ENCODE peak calls at places on chromosomes 3 and 15, in nine cellular contexts. I is GM20000; M is uterus; S is activated CD8-positive, alpha-beta T cell treated with anti-CD3 and anti-CD28 coated beads for 36 hours; J is HFF-Myc; D is HCT116; P is fibroblast of mammary gland; F is Caco-2; H is heart right ventricle. B is an unnamed sample.
A peak's percentile ranks its signal among the peaks of the same experiment; 100 is the strongest.

GRCh38 chr3:132256984-132257383 is 60.2 kb upstream of the ACP3 start:
- DNase-seq in H (peak; percentile 18), J (peak; percentile 26), D (peak; percentile 38), S (no peak), P (peak; percentile 75), M (no peak), I (no peak), F (peak; percentile 55), B (no peak)

GRCh38 chr3:193782280-193782654 is 189.3 kb downstream of the OPA1 start:
- DNase-seq in P (no peak), I (no peak), M (no peak), H (no peak), J (no peak), F (peak; percentile 96), D (peak; percentile 80), S (no peak), B (no peak)

GRCh38 chr3:187673012-187673411 is 2.8 kb upstream of the SST start:
- DNase-seq in S (no peak), H (no peak), P (no peak), J (no peak), D (no peak), M (no peak), F (no peak), I (no peak), B (no peak)

GRCh38 chr3:158097571-158098553 is 8.4 kb downstream of the SHOX2 start:
- DNase-seq in S (peak; percentile 82), D (no peak), H (no peak), M (no peak), P (no peak), F (peak; percentile 88), I (peak; percentile 95), J (no peak), B (no peak)

GRCh38 chr3:101070260-101071121 is 77.3 kb upstream of the ABI3BP start:
- DNase-seq in I (peak; percentile 42), P (peak; percentile 37), D (peak; percentile 57), J (no peak), M (no peak), S (peak; percentile 80), F (peak; percentile 81), H (peak; percentile 17), B (no peak)

GRCh38 chr15:48500595-48500994 is 144.9 kb downstream of the FBN1 start:
- DNase-seq in H (no peak), S (no peak), M (no peak), F (no peak), J (no peak), I (no peak), D (no peak), P (no peak), B (no peak)

GRCh38 chr15:55993804-55994539 is 560 bp upstream of the NEDD4 start:
- DNase-seq in S (no peak), P (peak; percentile 60), H (no peak), D (peak; percentile 21), F (peak; percentile 50), I (no peak), M (no peak), J (no peak), B (peak; percentile 19)

GRCh38 chr3:71511037-71511436 is 72.5 kb downstream of the FOXP1 start:
- DNase-seq in F (no peak), J (no peak), M (no peak), H (no peak), P (peak; percentile 47), D (no peak), I (no peak), S (no peak), B (no peak)

GRCh38 chr15:85707519-85708338 is 87.0 kb downstream of the KLHL25 start:
- DNase-seq in I (no peak), D (no peak), F (peak; percentile 71), J (no peak), P (peak; percentile 44), H (peak; percentile 60), S (peak; percentile 56), M (no peak), B (no peak)

GRCh38 chr3:88912294-88913014 is 195.0 kb upstream of the EPHA3 start:
- DNase-seq in I (no peak), D (no peak), P (no peak), F (no peak), S (no peak), M (no peak), J (no peak), H (no peak), B (no peak)

GRCh38 chr15:90530250-90531051 is 728 bp downstream of the CRTC3 start:
- DNase-seq in D (no peak), S (peak; percentile 63), J (no peak), H (peak; percentile 41), I (peak; percentile 81), P (peak; percentile 21), M (peak; percentile 42), F (peak; percentile 49), B (peak; percentile 51)

GRCh38 chr3:11820540-11821041 is 26.1 kb downstream of the TAMM41 start:
- DNase-seq in I (peak; percentile 22), P (peak; percentile 56), H (no peak), M (no peak), F (no peak), D (no peak), S (peak; percentile 45), J (peak; percentile 72), B (no peak)

GRCh38 chr15:88932875-88933330 is 19.7 kb upstream of the MFGE8 start:
- DNase-seq in S (no peak), I (no peak), P (peak; percentile 60), H (peak; percentile 26), F (no peak), J (no peak), D (no peak), M (peak; percentile 29), B (no peak)

GRCh38 chr3:30605005-30605404 is 1.4 kb upstream of the TGFBR2 start:
- DNase-seq in H (no peak), S (no peak), P (no peak), F (no peak), M (no peak), D (no peak), J (no peak), I (no peak), B (no peak)

GRCh38 chr15:74798388-74799254 is 14.0 kb upstream of the LMAN1L start:
- DNase-seq in S (peak; percentile 33), J (no peak), D (no peak), M (no peak), F (peak; percentile 28), I (peak; percentile 82), P (no peak), H (no peak), B (no peak)

GRCh38 chr15:66982250-66982649 is 83.2 kb upstream of the SMAD3 start:
- DNase-seq in M (no peak), S (no peak), D (no peak), P (no peak), J (no peak), H (no peak), F (no peak), I (no peak), B (no peak)

GRCh38 chr15:93018574-93018973 is 70.4 kb downstream of the RGMA start:
- DNase-seq in S (no peak), J (no peak), P (peak; percentile 38), F (no peak), H (no peak), I (no peak), D (no peak), M (no peak), B (no peak)

GRCh38 chr3:182244222-182244971 is 532.7 kb downstream of the SOX2 start:
- DNase-seq in J (no peak), I (no peak), S (no peak), H (no peak), M (no peak), F (no peak), D (no peak), P (no peak), B (no peak)

GRCh38 chr15:78837543-78837942 is 26.3 kb upstream of the ADAMTS7 start:
- DNase-seq in S (no peak), P (no peak), H (no peak), F (no peak), J (no peak), I (no peak), M (no peak), D (no peak), B (no peak)
- TF ChIP-seq CTCF in S (no peak), P (no peak), H (no peak), F (no peak), J (no peak), I (no peak), M (no peak), D (no peak), B (no peak)

GRCh38 chr15:45393851-45394250 is 15.5 kb upstream of the GATM start:
- DNase-seq in F (peak; percentile 56), P (peak; percentile 25), D (no peak), J (no peak), H (no peak), S (peak; percentile 22), I (no peak), M (no peak), B (no peak)
- TF ChIP-seq CTCF in F (peak; percentile 35), P (peak; percentile 33), D (peak; percentile 23), J (peak; percentile 7), H (no peak), S (no peak), I (no peak), M (no peak), B (no peak)

DNA sequence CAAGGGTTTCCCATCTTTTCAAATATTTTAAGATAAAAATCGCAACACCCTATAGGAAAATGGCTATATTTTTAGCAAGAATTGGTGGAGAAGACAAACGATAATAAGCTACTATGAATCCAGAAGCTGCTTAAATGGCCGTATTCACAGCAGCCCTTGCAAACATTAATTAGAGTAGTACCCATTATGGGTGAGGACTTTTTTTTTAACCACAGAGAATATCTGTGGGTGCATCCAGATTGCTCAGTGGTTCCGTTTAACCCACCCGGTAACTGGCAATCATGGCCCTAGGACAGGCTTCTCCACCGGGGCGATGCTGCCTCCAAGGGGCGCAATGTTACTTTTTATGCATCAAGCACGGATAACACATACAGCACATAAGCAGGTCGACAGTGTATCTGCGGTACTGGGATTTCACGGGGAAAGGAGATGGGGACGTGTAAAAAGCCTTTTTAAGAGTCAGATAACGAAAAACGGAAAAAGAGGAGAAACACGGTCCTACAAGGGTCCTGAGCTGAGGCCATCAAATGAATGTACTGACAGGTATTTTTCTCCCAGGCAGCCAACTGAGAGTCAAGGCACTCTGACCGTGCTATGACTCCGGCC is 968 bp upstream of the TMEM266 start:
- DNase-seq in P (peak; percentile 10), F (peak; percentile 46), H (no peak), M (no peak), S (peak; percentile 66), I (peak; percentile 55), J (no peak), D (no peak), B (no peak)
- TF ChIP-seq CTCF in P (peak; percentile 5), F (no peak), H (no peak), M (no peak), S (peak; percentile 23), I (peak; percentile 15), J (peak; percentile 7), D (peak; percentile 40), B (peak; percentile 19)

DNA sequence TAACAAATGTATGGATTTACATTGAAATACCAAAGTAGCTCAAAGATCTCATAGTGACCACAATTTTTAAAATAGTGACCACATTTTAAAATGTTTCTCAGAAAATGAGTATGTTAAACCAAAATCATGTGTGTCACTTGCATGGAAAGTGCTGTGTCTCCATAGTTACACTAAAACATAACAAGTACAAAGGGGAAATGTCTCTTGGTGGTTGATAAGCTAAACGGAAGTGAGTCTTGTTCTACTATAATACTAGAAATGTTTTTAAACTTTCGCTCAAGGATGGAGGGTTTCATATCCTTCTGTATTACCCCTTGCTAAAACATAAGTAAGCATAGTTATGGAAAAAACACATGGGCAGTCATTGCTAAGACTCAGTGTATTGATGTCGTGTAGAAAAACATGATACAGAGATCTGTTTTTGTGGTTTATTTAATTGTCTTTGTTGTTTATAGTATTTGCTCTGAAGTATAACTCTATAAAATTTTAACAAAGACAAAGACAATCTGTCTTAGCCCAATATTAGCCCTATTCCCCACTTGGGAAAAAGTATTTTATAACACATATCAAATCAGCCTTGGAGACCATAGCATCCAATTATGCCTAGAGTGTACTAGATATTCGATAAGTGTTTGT is 27.0 kb upstream of the DENND4A start:
- DNase-seq in J (no peak), D (no peak), S (no peak), I (peak; percentile 64), H (no peak), F (no peak), M (no peak), P (no peak), B (no peak)
- TF ChIP-seq CTCF in J (no peak), D (no peak), S (no peak), I (no peak), H (no peak), F (no peak), M (no peak), P (no peak), B (no peak)